ENCODE peak calls at places on chromosomes 5 and 9, in nine cellular contexts. M, A, N, T, Y, W, R, L and H are unnamed samples.

GRCh38 chr5:132608107-132608506 is 49.9 kb upstream of the IL13 start:
- DNase-seq in W (no peak), R (no peak), M (no peak), L (no peak), A (no peak), Y (no peak), T (no peak), N (no peak), H (no peak)

GRCh38 chr9:136565075-136565721 is 19.4 kb upstream of the NOTCH1 start:
- DNase-seq in N (no peak), T (no peak), Y (no peak), R (no peak), L (no peak), M (no peak), A (no peak), W (no peak), H (no peak)

GRCh38 chr5:17381926-17382325 is 116.1 kb upstream of the TAF11L2 start:
- DNase-seq in N (peak), W (no peak), M (no peak), A (no peak), Y (no peak), T (peak), R (no peak), L (no peak), H (no peak)

GRCh38 chr9:87844471-87844870 is 38.2 kb upstream of the SPATA31E1 start:
- DNase-seq in L (no peak), A (no peak), W (peak), T (no peak), M (no peak), R (no peak), Y (no peak), N (no peak), H (no peak)

GRCh38 chr5:179209359-179210150 is 135.7 kb downstream of the ADAMTS2 start:
- DNase-seq in L (no peak), A (no peak), M (no peak), W (peak), T (no peak), R (no peak), N (no peak), Y (no peak), H (no peak)

GRCh38 chr5:169190860-169191259 is 110.1 kb downstream of the SLIT3 start:
- DNase-seq in M (no peak), N (no peak), L (no peak), W (peak), A (no peak), T (no peak), R (no peak), Y (no peak), H (no peak)

GRCh38 chr5:109907189-109907588 is 217.5 kb downstream of the MAN2A1 start:
- DNase-seq in N (no peak), M (no peak), Y (no peak), W (peak), L (no peak), R (no peak), A (no peak), T (no peak), H (no peak)

GRCh38 chr9:68933434-68934318 is 80.2 kb downstream of the PRKACG start:
- DNase-seq in R (no peak), N (no peak), A (no peak), Y (no peak), M (no peak), W (no peak), T (no peak), L (no peak), H (no peak)

GRCh38 chr9:96203867-96204412 is 98.0 kb downstream of the HSD17B3 start:
- DNase-seq in T (no peak), A (no peak), N (no peak), M (peak), Y (no peak), R (no peak), W (no peak), L (no peak), H (no peak)

GRCh38 chr5:59786271-59786805 is 107.2 kb downstream of the PDE4D start:
- DNase-seq in R (no peak), N (no peak), Y (no peak), L (no peak), W (peak), A (no peak), T (no peak), M (no peak), H (no peak)

GRCh38 chr5:132394681-132395259 is 25.3 kb downstream of the SLC22A5 start:
- DNase-seq in M (peak), W (no peak), A (no peak), Y (no peak), R (no peak), N (no peak), L (no peak), T (no peak), H (peak)

GRCh38 chr5:83256091-83256775 is 178.9 kb downstream of the XRCC4 start:
- DNase-seq in Y (no peak), W (peak), R (no peak), T (no peak), A (no peak), N (no peak), M (no peak), L (no peak), H (no peak)

GRCh38 chr9:20989923-20990341 is 41.5 kb downstream of the HACD4 start:
- DNase-seq in T (peak), N (peak), A (no peak), Y (peak), M (no peak), R (no peak), L (no peak), W (no peak), H (no peak)

GRCh38 chr5:170273968-170274710 is 23.4 kb downstream of the LCP2 start:
- DNase-seq in L (no peak), W (peak), T (no peak), R (peak), A (no peak), Y (peak), N (no peak), M (no peak), H (peak)

GRCh38 chr5:32545102-32545847 is 40.1 kb upstream of the SUB1 start:
- DNase-seq in R (no peak), W (no peak), M (no peak), L (no peak), N (no peak), Y (no peak), T (no peak), A (no peak), H (no peak)

GRCh38 chr5:151739939-151740335 is 18.5 kb downstream of the ATOX1 start:
- DNase-seq in L (no peak), W (peak), T (no peak), Y (no peak), N (no peak), M (no peak), A (no peak), R (no peak), H (no peak)

GRCh38 chr5:5409151-5409810 is 13.2 kb upstream of the ICE1 start:
- DNase-seq in W (peak), A (no peak), M (no peak), N (no peak), R (no peak), L (no peak), T (no peak), Y (no peak), H (no peak)

GRCh38 chr5:157924931-157925729 is 66.2 kb upstream of the CLINT1 start:
- DNase-seq in T (peak), M (no peak), W (peak), Y (no peak), L (no peak), R (no peak), A (no peak), N (peak), H (no peak)

GRCh38 chr5:143002459-143003327 is 232.5 kb downstream of the ARHGAP26 start:
- DNase-seq in T (peak), A (peak), Y (no peak), L (peak), R (no peak), N (peak), W (peak), M (no peak), H (peak)

GRCh38 chr9:81578606-81579005 is 110.7 kb downstream of the TLE1 start:
- DNase-seq in Y (no peak), N (no peak), L (no peak), W (peak), R (no peak), A (no peak), M (no peak), T (no peak), H (no peak)

GRCh38 chr9:74643303-74643933 is 146.3 kb downstream of the RORB start:
- DNase-seq in L (no peak), N (no peak), R (no peak), W (no peak), Y (no peak), M (no peak), A (no peak), T (no peak), H (no peak)

GRCh38 chr9:133474215-133474614 is 4.7 kb downstream of the SLC2A6 start:
- DNase-seq in W (no peak), N (no peak), Y (no peak), A (no peak), M (no peak), T (no peak), R (no peak), L (no peak), H (no peak)